ENCODE peak calls at places on chromosome 6, in five cellular contexts. V, L, P, B and E are unnamed samples.

GRCh38 chr6:44311304-44311703 is 1.8 kb downstream of the AARS2 start:
- DNase-seq in B (no peak), V (no peak), L (no peak), P (no peak), E (no peak)

GRCh38 chr6:138572200-138572875 is 73.0 kb upstream of the NHSL1 start:
- DNase-seq in V (no peak), L (peak), P (no peak), B (peak), E (peak)

GRCh38 chr6:24464253-24465038 is 24.9 kb downstream of the GPLD1 start:
- DNase-seq in B (no peak), P (no peak), V (no peak), L (no peak), E (no peak)

GRCh38 chr6:41428995-41429417 is 93.6 kb downstream of the NCR2 start:
- DNase-seq in P (no peak), B (peak), V (peak), L (no peak), E (no peak)

GRCh38 chr6:159979136-159979874 is 10.4 kb downstream of the IGF2R start:
- DNase-seq in P (no peak), B (peak), V (peak), L (no peak), E (no peak)

GRCh38 chr6:168908887-168909286 is 344.8 kb downstream of the THBS2 start:
- DNase-seq in B (peak), L (peak), V (no peak), P (no peak), E (no peak)

GRCh38 chr6:13427838-13428527 is 59.4 kb downstream of the GFOD1 start:
- DNase-seq in L (no peak), V (no peak), B (no peak), P (no peak), E (no peak)

GRCh38 chr6:41442800-41443501 is 103.2 kb upstream of the FOXP4 start:
- DNase-seq in L (no peak), P (peak), V (no peak), B (no peak), E (no peak)

GRCh38 chr6:99019341-99019740 is 71.6 kb upstream of the FBXL4 start:
- DNase-seq in B (peak), V (peak), P (no peak), L (no peak), E (no peak)

GRCh38 chr6:148850936-148851335 is 104.1 kb downstream of the UST start:
- DNase-seq in P (no peak), B (no peak), V (no peak), L (no peak), E (no peak)

GRCh38 chr6:64012351-64013060 is 376.9 kb downstream of the PHF3 start:
- DNase-seq in L (peak), V (no peak), B (peak), P (peak), E (peak)

GRCh38 chr6:166112580-166112979 is 55.1 kb downstream of the TBXT start:
- DNase-seq in P (no peak), V (peak), B (peak), L (no peak), E (no peak)

GRCh38 chr6:33206864-33207568 is 1.3 kb upstream of the RING1 start:
- DNase-seq in V (peak), B (no peak), L (no peak), P (no peak), E (peak)

GRCh38 chr6:139757766-139758655 is 383.6 kb upstream of the CITED2 start:
- DNase-seq in V (no peak), P (no peak), L (peak), B (peak), E (no peak)

GRCh38 chr6:143283887-143284640 is 166.4 kb downstream of the ADAT2 start:
- DNase-seq in L (peak), P (no peak), V (no peak), B (peak), E (no peak)

GRCh38 chr6:31377029-31377428 is 20.1 kb upstream of the HLA-B start:
- DNase-seq in L (no peak), V (no peak), B (no peak), P (no peak), E (no peak)

GRCh38 chr6:37556884-37557644 is 57.4 kb upstream of the CCDC167 start:
- DNase-seq in B (no peak), P (no peak), V (peak), L (no peak), E (no peak)

GRCh38 chr6:52415917-52416628 is 4.1 kb upstream of the EFHC1 start:
- DNase-seq in B (peak), L (no peak), P (no peak), V (no peak), E (no peak)